ENCODE peak calls at places on chromosomes 6 and 20, in seven cellular contexts. C is body of pancreas, A is ovary, Q is esophagus muscularis mucosa, P is heart left ventricle, U is A549, H is right lobe of liver. Z is an unnamed sample.

GRCh38 chr6:29926795-29927427 is 15.4 kb upstream of the HLA-A start:
- DNase-seq in H (peak), Q (peak), P (peak), A (peak), U (peak), C (peak), Z (peak)

GRCh38 chr20:24651171-24651972 is 181.9 kb downstream of the SYNDIG1 start:
- DNase-seq in Q (no peak), A (no peak), H (no peak), P (no peak), C (no peak), U (peak), Z (no peak)

GRCh38 chr6:98824163-98824906 is 10.0 kb upstream of the POU3F2 start:
- DNase-seq in H (no peak), U (no peak), A (no peak), P (no peak), Q (no peak), C (no peak), Z (no peak)

GRCh38 chr20:15406072-15406471 is 1068.7 kb upstream of the FLRT3 start:
- DNase-seq in P (no peak), A (no peak), Q (no peak), H (no peak), C (no peak), U (no peak), Z (no peak)

GRCh38 chr6:166597711-166598440 is 11.4 kb upstream of the RAMACL start:
- DNase-seq in C (no peak), Q (no peak), U (no peak), H (no peak), P (no peak), A (no peak), Z (no peak)

GRCh38 chr6:45021652-45022051 is 306.5 kb upstream of the RUNX2 start:
- DNase-seq in P (no peak), U (no peak), H (no peak), C (no peak), A (no peak), Q (no peak), Z (no peak)

GRCh38 chr6:147136057-147136456 is 68.2 kb upstream of the STXBP5 start:
- DNase-seq in P (no peak), Q (no peak), C (no peak), U (no peak), A (no peak), H (no peak), Z (no peak)

GRCh38 chr20:18588554-18589043 is 745 bp downstream of the DTD1 start:
- DNase-seq in A (no peak), C (no peak), H (no peak), P (no peak), U (no peak), Q (no peak), Z (no peak)

GRCh38 chr6:80469977-80470376 is 363.5 kb downstream of the BCKDHB start:
- DNase-seq in A (no peak), H (no peak), U (no peak), P (no peak), C (no peak), Q (no peak), Z (no peak)

GRCh38 chr6:14717307-14717706 is 528.6 kb upstream of the JARID2 start:
- DNase-seq in C (no peak), U (no peak), A (no peak), Q (no peak), H (no peak), P (no peak), Z (no peak)

GRCh38 chr20:36932476-36933426 is 18.8 kb downstream of the SAMHD1 start:
- DNase-seq in C (no peak), Q (no peak), H (no peak), P (no peak), A (no peak), U (no peak), Z (no peak)

GRCh38 chr6:138107752-138108592 is 753 bp upstream of the PERP start:
- DNase-seq in Q (no peak), P (peak), C (peak), A (peak), H (peak), U (peak), Z (no peak)

GRCh38 chr6:5279891-5280338 is 18.6 kb downstream of the FARS2 start:
- DNase-seq in Q (no peak), U (no peak), C (no peak), P (no peak), A (no peak), H (no peak), Z (no peak)

GRCh38 chr6:52063584-52064400 is 23.6 kb downstream of the PKHD1 start:
- DNase-seq in U (peak), C (peak), Q (no peak), A (no peak), P (no peak), H (no peak), Z (no peak)

GRCh38 chr20:3781153-3781910 is at the start of gene SPEF1:
- DNase-seq in U (peak), A (peak), Q (peak), P (peak), C (peak), H (peak), Z (no peak)

GRCh38 chr6:39217177-39217864 is 12.0 kb downstream of the KCNK5 start:
- DNase-seq in H (peak), U (peak), P (no peak), C (peak), Q (no peak), A (no peak), Z (no peak)

GRCh38 chr6:130671119-130672104 is 155.8 kb upstream of the SMLR1 start:
- DNase-seq in Q (no peak), P (peak), U (no peak), A (peak), C (no peak), H (no peak), Z (no peak)

GRCh38 chr20:3309226-3309625 is 70.2 kb upstream of the SLC4A11 start:
- DNase-seq in Q (no peak), H (no peak), U (no peak), P (no peak), A (no peak), C (no peak), Z (no peak)

GRCh38 chr6:125904871-125905270 is 51.7 kb upstream of the HINT3 start:
- DNase-seq in U (no peak), P (no peak), Q (no peak), H (no peak), C (no peak), A (no peak), Z (no peak)

GRCh38 chr6:328924-329323 is 36.6 kb downstream of the DUSP22 start:
- DNase-seq in U (no peak), C (no peak), H (no peak), Q (no peak), A (no peak), P (no peak), Z (no peak)

GRCh38 chr20:9230406-9230805 is 161.5 kb downstream of the PLCB4 start:
- DNase-seq in U (no peak), P (no peak), Q (no peak), A (no peak), H (no peak), C (no peak), Z (no peak)

GRCh38 chr6:160042788-160043301 is 74.0 kb downstream of the IGF2R start:
- DNase-seq in C (no peak), Q (no peak), A (no peak), P (no peak), U (no peak), H (no peak), Z (no peak)

GRCh38 chr6:12844284-12845223 is 128.0 kb downstream of the PHACTR1 start:
- DNase-seq in P (no peak), U (peak), A (no peak), C (no peak), H (no peak), Q (no peak), Z (no peak)

GRCh38 chr6:125888989-125889656 is 67.4 kb upstream of the HINT3 start:
- DNase-seq in Q (no peak), H (no peak), U (peak), P (no peak), A (no peak), C (peak), Z (no peak)

GRCh38 chr6:136251394-136251793 is 1.3 kb upstream of the MTFR2 start:
- DNase-seq in A (no peak), H (no peak), Q (no peak), P (no peak), C (no peak), U (no peak), Z (no peak)

GRCh38 chr6:75419980-75420379 is 73.6 kb downstream of the FILIP1 start:
- DNase-seq in U (no peak), Q (no peak), A (no peak), C (no peak), P (no peak), H (no peak), Z (no peak)

GRCh38 chr6:168293641-168294530 is 25.7 kb downstream of the DACT2 start:
- DNase-seq in A (no peak), P (no peak), H (peak), U (no peak), Q (no peak), C (no peak), Z (no peak)

GRCh38 chr20:53926428-53927028 is 143.9 kb downstream of the BCAS1 start:
- DNase-seq in Q (no peak), C (peak), H (no peak), U (peak), A (no peak), P (no peak), Z (no peak)

GRCh38 chr6:95517004-95517403 is 60.3 kb upstream of the MANEA start:
- DNase-seq in Q (no peak), H (no peak), C (no peak), P (no peak), A (no peak), U (no peak), Z (no peak)

DNA sequence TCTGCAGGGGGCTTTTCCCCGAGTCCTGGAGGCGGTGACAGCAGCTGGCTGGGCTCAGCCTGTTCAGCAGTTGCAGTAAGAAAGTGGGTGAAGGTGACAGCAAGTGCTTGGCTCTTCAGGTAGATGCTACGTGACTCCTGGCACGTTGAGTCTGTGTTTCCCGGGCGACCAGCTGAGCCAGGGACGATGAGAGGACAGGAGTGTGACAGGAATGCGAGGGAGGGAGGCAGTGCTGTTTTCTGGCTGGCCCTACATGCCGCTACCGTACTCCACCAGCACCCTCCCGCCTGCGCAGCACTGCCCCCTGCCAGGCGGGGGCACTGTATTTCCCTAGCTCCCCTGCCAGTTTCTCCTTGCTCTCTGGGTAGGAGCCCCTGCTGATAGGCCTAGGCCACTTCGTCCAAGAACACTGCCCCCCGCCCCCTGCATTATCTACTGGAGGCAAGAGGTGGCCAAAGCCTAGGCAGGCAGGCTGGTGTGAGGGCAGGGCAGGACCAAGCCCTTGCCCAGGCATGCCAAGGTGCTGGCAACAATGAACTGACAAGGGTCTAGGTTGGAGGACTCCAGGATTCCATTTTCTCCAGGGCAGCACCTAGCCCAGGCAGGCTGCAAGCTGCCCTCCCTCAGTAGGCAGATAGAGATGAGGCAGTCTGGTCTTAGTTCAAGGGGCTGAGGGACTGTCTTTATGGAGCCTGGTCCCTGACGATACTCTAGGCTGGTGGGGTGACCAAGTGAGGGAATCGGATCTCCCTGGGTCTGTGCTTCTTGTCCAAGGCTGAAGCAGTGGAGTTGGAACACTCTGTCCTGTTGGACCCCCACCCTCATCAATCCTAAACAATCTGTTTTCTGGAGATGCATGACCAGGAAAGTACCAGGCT is 19.2 kb downstream of the MRPS18A start:
- DNase-seq in A (peak), C (peak), P (peak), Q (no peak), U (peak), H (peak), Z (no peak)
- H3K4me3 ChIP-seq in A (no peak), C (no peak), P (no peak), Q (no peak), U (no peak), H (no peak), Z (no peak)

GRCh38 chr6:36984581-36985383 is 1.2 kb downstream of the MTCH1 start:
- DNase-seq in C (peak), Q (no peak), U (peak), H (no peak), A (peak), P (peak), Z (no peak)

GRCh38 chr6:36985384-36985962 is 523 bp downstream of the MTCH1 start:
- DNase-seq in P (no peak), C (no peak), A (peak), Q (no peak), U (no peak), H (no peak), Z (no peak)

GRCh38 chr6:36986704-36987047 is 680 bp upstream of the MTCH1 start:
- DNase-seq in U (no peak), Q (no peak), A (no peak), H (no peak), P (no peak), C (no peak), Z (no peak)

GRCh38 chr6:36983538-36983937 is 2.5 kb downstream of the MTCH1 start:
- DNase-seq in A (no peak), P (no peak), U (no peak), Q (no peak), H (no peak), C (no peak), Z (no peak)

DNA sequence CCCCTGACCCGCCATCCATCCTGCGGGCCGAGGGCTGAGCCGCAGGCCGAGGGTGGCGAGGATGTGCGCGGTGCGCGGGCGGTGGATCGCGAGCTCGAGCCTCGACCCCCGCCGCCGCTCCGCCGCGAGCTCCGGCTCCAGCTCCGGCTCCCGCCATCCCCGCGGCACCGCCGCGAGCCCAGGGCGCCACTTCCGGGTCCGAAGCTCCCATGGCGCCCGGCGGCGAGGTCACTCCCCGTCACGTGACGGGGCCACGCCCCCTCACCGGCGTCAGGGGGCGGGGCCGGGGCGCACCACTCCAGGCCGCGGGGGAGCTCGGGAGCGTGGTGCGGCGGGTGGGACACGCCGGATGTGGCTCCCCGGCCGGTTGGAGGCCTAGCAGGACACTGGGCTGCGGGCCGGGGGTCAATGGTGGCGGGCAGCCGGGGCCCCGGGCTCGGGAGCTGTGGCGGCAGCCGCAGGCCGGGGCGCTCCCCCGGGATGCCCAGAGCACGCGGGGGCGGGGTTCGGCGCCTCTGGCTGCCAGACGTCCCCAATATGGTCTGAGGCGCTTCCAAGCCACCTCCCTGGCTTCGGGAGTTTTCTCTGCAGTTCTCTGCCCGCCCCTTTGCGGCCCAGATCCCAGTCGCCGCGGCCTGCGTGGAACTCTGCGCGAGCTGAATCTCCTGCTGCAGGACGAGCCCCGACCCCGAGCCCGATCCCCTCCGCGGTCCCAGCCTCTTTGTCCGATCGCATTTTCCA is at the start of gene MTCH1:
- DNase-seq in U (peak), Q (peak), C (peak), H (peak), A (peak), P (peak), Z (no peak)
- TF ChIP-seq POLR2A in U (peak), Q (peak), C (peak), H (peak), A (peak), P (peak), Z (peak)

GRCh38 chr6:4125933-4126864 is 9.2 kb downstream of the ECI2 start:
- DNase-seq in P (no peak), A (peak), C (no peak), U (peak), Q (no peak), H (no peak), Z (no peak)
- TF ChIP-seq CTCF in P (no peak), A (peak), C (peak), U (peak), Q (no peak), H (no peak), Z (no peak)

GRCh38 chr6:42758756-42759430 is 13.0 kb upstream of the TBCC start:
- DNase-seq in H (no peak), A (no peak), P (no peak), C (no peak), Q (no peak), U (no peak), Z (no peak)
- H3K4me3 ChIP-seq in H (no peak), A (no peak), P (no peak), C (no peak), Q (no peak), U (no peak), Z (no peak)

GRCh38 chr20:58011106-58011946 is 217.1 kb downstream of the ANKRD60 start:
- DNase-seq in Q (no peak), A (no peak), U (no peak), H (no peak), C (no peak), P (peak), Z (no peak)
- TF ChIP-seq POLR2A in Q (no peak), A (no peak), U (no peak), H (no peak), C (no peak), P (no peak), Z (no peak)

DNA sequence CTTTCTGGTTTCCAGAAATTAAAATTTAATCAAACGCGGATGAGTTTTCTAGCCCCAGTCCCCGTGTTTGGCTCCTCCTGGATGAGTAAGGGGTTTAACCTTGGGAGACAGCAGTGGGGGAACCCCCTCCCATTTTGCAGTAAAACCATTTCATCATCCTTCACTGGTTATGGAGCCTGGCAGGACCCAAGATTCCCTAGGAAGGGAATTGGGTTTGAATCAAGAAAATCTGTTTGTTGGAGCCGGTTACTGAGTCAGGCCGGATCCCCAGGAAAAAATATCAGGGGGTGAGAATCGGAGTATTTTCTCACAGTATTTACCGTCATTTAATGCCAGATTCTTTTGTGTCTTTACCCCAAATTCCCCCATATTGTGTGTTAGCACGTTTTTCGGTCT is 769 bp downstream of the YWHAB start:
- DNase-seq in A (no peak), C (no peak), Q (no peak), U (no peak), P (no peak), H (no peak), Z (no peak)
- TF ChIP-seq CTCF in A (no peak), C (no peak), Q (no peak), U (no peak), P (no peak), H (no peak), Z (no peak)

GRCh38 chr6:142884214-142885035 is 60.6 kb downstream of the HIVEP2 start:
- DNase-seq in Q (no peak), A (no peak), C (no peak), P (no peak), U (no peak), H (no peak), Z (no peak)
- H3K4me3 ChIP-seq in Q (peak), A (peak), C (no peak), P (peak), U (peak), H (no peak), Z (peak)

GRCh38 chr6:27758471-27758870 is 153.7 kb downstream of the OR2B2 start:
- DNase-seq in U (no peak), Q (no peak), H (no peak), P (no peak), C (no peak), A (no peak), Z (no peak)

GRCh38 chr6:27754408-27754782 is 157.8 kb downstream of the OR2B2 start:
- DNase-seq in U (no peak), P (no peak), Q (no peak), C (no peak), H (no peak), A (no peak), Z (no peak)

GRCh38 chr6:27759930-27760329 is 152.3 kb downstream of the OR2B2 start:
- DNase-seq in C (no peak), A (no peak), P (no peak), H (no peak), U (no peak), Q (no peak), Z (no peak)

GRCh38 chr6:27755768-27756167 is 156.4 kb downstream of the OR2B2 start:
- DNase-seq in A (no peak), P (no peak), H (no peak), U (no peak), C (no peak), Q (no peak), Z (no peak)

GRCh38 chr6:27757307-27757706 is 154.9 kb downstream of the OR2B2 start:
- DNase-seq in A (peak), H (peak), C (no peak), P (no peak), U (no peak), Q (no peak), Z (peak)
- TF ChIP-seq POLR2A in A (no peak), H (no peak), C (no peak), P (no peak), U (no peak), Q (no peak), Z (no peak)

GRCh38 chr6:34126419-34126818 is 19.5 kb downstream of the GRM4 start:
- DNase-seq in Q (no peak), H (no peak), P (no peak), C (no peak), A (no peak), U (no peak), Z (no peak)

GRCh38 chr6:34115396-34116314 is 30.2 kb downstream of the GRM4 start:
- DNase-seq in U (no peak), P (no peak), Q (no peak), A (no peak), H (no peak), C (no peak), Z (no peak)

GRCh38 chr6:34125939-34126338 is 19.9 kb downstream of the GRM4 start:
- DNase-seq in C (no peak), H (no peak), Q (no peak), U (no peak), A (no peak), P (no peak), Z (no peak)

DNA sequence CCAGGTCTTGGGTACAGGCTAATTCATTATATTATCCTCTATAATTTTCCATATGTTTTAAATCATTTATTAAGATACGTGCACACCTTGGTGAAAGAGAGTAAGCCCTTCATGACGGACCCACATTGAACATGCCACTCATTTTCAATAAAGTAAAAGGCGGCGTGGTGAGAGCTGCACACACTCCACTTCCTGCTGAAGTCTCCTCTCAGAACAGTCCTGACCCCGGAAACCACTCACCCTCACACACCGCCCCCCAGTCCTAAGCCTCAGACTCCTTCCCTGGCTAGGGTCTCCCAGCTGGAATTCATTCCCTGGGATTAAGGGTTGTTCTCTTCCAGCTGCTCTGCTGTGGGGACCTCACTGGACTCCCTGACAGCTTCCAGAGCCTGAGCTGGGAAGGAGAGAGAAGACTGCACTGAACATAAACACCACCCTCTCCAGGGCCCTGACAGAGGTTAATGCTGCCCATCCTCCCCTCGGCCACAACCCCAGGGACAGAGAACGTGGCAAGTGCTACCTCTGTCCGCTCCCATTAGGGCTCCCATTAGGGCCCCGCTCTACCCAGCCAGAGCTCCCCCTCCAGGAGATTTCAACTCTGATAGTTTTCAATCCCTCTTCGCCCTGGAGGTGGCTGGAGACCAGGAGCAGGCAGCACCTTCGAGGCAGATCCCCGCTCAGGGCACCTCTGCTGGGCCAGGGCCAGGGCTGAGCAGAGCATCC is 24.8 kb downstream of the GRM4 start:
- DNase-seq in U (no peak), A (no peak), H (no peak), P (no peak), C (no peak), Q (no peak), Z (no peak)
- TF ChIP-seq CTCF in U (no peak), A (no peak), H (no peak), P (no peak), C (no peak), Q (no peak), Z (no peak)